ENCODE peak calls at places on chromosomes 3 and 15, in six cellular contexts. One of them, this sample, is unnamed.

GRCh38 chr3:102181202-102181920 is 253.5 kb upstream of the ZPLD1 start:
- DNase-seq in GM12865: no peak
- DNase-seq in tibial artery: no peak
- DNase-seq in foreskin fibroblast: peak
- DNase-seq in lower lobe of right lung: no peak
- DNase-seq in Peyer's patch: no peak
- DNase-seq in this sample: no peak

GRCh38 chr15:25679492-25679891 is 183.6 kb downstream of the ATP10A start:
- DNase-seq in GM12865: no peak
- DNase-seq in tibial artery: no peak
- DNase-seq in foreskin fibroblast: no peak
- DNase-seq in lower lobe of right lung: no peak
- DNase-seq in Peyer's patch: no peak
- DNase-seq in this sample: no peak

GRCh38 chr15:77144028-77144427 is 73.1 kb upstream of the TSPAN3 start:
- DNase-seq in GM12865: no peak
- DNase-seq in tibial artery: no peak
- DNase-seq in foreskin fibroblast: peak
- DNase-seq in lower lobe of right lung: no peak
- DNase-seq in Peyer's patch: no peak
- DNase-seq in this sample: no peak

GRCh38 chr15:83205725-83206324 is 1.8 kb downstream of the HDGFL3 start:
- DNase-seq in GM12865: peak
- DNase-seq in tibial artery: no peak
- DNase-seq in foreskin fibroblast: peak
- DNase-seq in lower lobe of right lung: no peak
- DNase-seq in Peyer's patch: no peak
- DNase-seq in this sample: no peak

GRCh38 chr3:56801151-56801596 is 575 bp downstream of the ARHGEF3 start:
- DNase-seq in GM12865: peak
- DNase-seq in tibial artery: no peak
- DNase-seq in foreskin fibroblast: peak
- DNase-seq in lower lobe of right lung: no peak
- DNase-seq in Peyer's patch: peak
- DNase-seq in this sample: no peak

GRCh38 chr3:4898454-4899313 is 80.6 kb upstream of the BHLHE40 start:
- DNase-seq in GM12865: peak
- DNase-seq in tibial artery: no peak
- DNase-seq in foreskin fibroblast: no peak
- DNase-seq in lower lobe of right lung: no peak
- DNase-seq in Peyer's patch: no peak
- DNase-seq in this sample: no peak

GRCh38 chr3:8499181-8499611 is 2.4 kb upstream of the LMCD1 start:
- DNase-seq in GM12865: no peak
- DNase-seq in tibial artery: no peak
- DNase-seq in foreskin fibroblast: no peak
- DNase-seq in lower lobe of right lung: no peak
- DNase-seq in Peyer's patch: no peak
- DNase-seq in this sample: no peak

GRCh38 chr3:186989429-186989828 is 59.1 kb downstream of the ST6GAL1 start:
- DNase-seq in GM12865: no peak
- DNase-seq in tibial artery: no peak
- DNase-seq in foreskin fibroblast: no peak
- DNase-seq in lower lobe of right lung: no peak
- DNase-seq in Peyer's patch: no peak
- DNase-seq in this sample: no peak

GRCh38 chr15:56936929-56937328 is 18.5 kb downstream of the TCF12 start:
- DNase-seq in GM12865: no peak
- DNase-seq in tibial artery: no peak
- DNase-seq in foreskin fibroblast: no peak
- DNase-seq in lower lobe of right lung: no peak
- DNase-seq in Peyer's patch: no peak
- DNase-seq in this sample: no peak

GRCh38 chr3:12336099-12336498 is 47.2 kb downstream of the PPARG start:
- DNase-seq in GM12865: no peak
- DNase-seq in tibial artery: no peak
- DNase-seq in foreskin fibroblast: no peak
- DNase-seq in lower lobe of right lung: no peak
- DNase-seq in Peyer's patch: no peak
- DNase-seq in this sample: no peak

GRCh38 chr3:29338981-29339833 is 58.3 kb downstream of the RBMS3 start:
- DNase-seq in GM12865: no peak
- DNase-seq in tibial artery: no peak
- DNase-seq in foreskin fibroblast: no peak
- DNase-seq in lower lobe of right lung: no peak
- DNase-seq in Peyer's patch: no peak
- DNase-seq in this sample: no peak

GRCh38 chr3:177676947-177677587 is 479.8 kb upstream of the TBL1XR1 start:
- DNase-seq in GM12865: no peak
- DNase-seq in tibial artery: no peak
- DNase-seq in foreskin fibroblast: no peak
- DNase-seq in lower lobe of right lung: no peak
- DNase-seq in Peyer's patch: no peak
- DNase-seq in this sample: no peak

GRCh38 chr3:156787926-156788663 is 38.1 kb upstream of the LEKR1 start:
- DNase-seq in GM12865: peak
- DNase-seq in tibial artery: no peak
- DNase-seq in foreskin fibroblast: peak
- DNase-seq in lower lobe of right lung: no peak
- DNase-seq in Peyer's patch: no peak
- DNase-seq in this sample: no peak

GRCh38 chr3:54228806-54229205 is 106.5 kb downstream of the CACNA2D3 start:
- DNase-seq in GM12865: no peak
- DNase-seq in tibial artery: no peak
- DNase-seq in foreskin fibroblast: no peak
- DNase-seq in lower lobe of right lung: no peak
- DNase-seq in Peyer's patch: no peak
- DNase-seq in this sample: no peak

GRCh38 chr15:40240619-40241304 is 1.9 kb downstream of the PAK6 start:
- DNase-seq in GM12865: no peak
- DNase-seq in tibial artery: no peak
- DNase-seq in foreskin fibroblast: no peak
- DNase-seq in lower lobe of right lung: no peak
- DNase-seq in Peyer's patch: peak
- DNase-seq in this sample: no peak

GRCh38 chr15:38941399-38941953 is 376.9 kb upstream of the RASGRP1 start:
- DNase-seq in GM12865: no peak
- DNase-seq in tibial artery: peak
- DNase-seq in foreskin fibroblast: peak
- DNase-seq in lower lobe of right lung: no peak
- DNase-seq in Peyer's patch: no peak
- DNase-seq in this sample: no peak

GRCh38 chr3:148214695-148215094 is 483.0 kb upstream of the AGTR1 start:
- DNase-seq in GM12865: no peak
- DNase-seq in tibial artery: no peak
- DNase-seq in foreskin fibroblast: peak
- DNase-seq in lower lobe of right lung: no peak
- DNase-seq in Peyer's patch: no peak
- DNase-seq in this sample: no peak

GRCh38 chr3:45670995-45671394 is 18.2 kb upstream of the SACM1L start:
- DNase-seq in GM12865: no peak
- DNase-seq in tibial artery: peak
- DNase-seq in foreskin fibroblast: peak
- DNase-seq in lower lobe of right lung: no peak
- DNase-seq in Peyer's patch: no peak
- DNase-seq in this sample: no peak

GRCh38 chr3:20040476-20041196 is 390 bp downstream of the KAT2B start:
- DNase-seq in GM12865: peak
- DNase-seq in tibial artery: peak
- DNase-seq in foreskin fibroblast: peak
- DNase-seq in lower lobe of right lung: peak
- DNase-seq in Peyer's patch: peak
- DNase-seq in this sample: peak

GRCh38 chr15:74135041-74135565 is 4.7 kb downstream of the ISLR2 start:
- DNase-seq in GM12865: no peak
- DNase-seq in tibial artery: no peak
- DNase-seq in foreskin fibroblast: no peak
- DNase-seq in lower lobe of right lung: no peak
- DNase-seq in Peyer's patch: no peak
- DNase-seq in this sample: no peak

GRCh38 chr15:84826369-84826823 is 9.2 kb downstream of the ALPK3 start:
- DNase-seq in GM12865: peak
- DNase-seq in tibial artery: peak
- DNase-seq in foreskin fibroblast: no peak
- DNase-seq in lower lobe of right lung: no peak
- DNase-seq in Peyer's patch: no peak
- DNase-seq in this sample: no peak

GRCh38 chr3:128555098-128555825 is 62.3 kb upstream of the GATA2 start:
- DNase-seq in GM12865: no peak
- DNase-seq in tibial artery: peak
- DNase-seq in foreskin fibroblast: no peak
- DNase-seq in lower lobe of right lung: peak
- DNase-seq in Peyer's patch: no peak
- DNase-seq in this sample: peak

GRCh38 chr15:100734606-100735005 is 132.2 kb downstream of the ASB7 start:
- DNase-seq in GM12865: no peak
- DNase-seq in tibial artery: no peak
- DNase-seq in foreskin fibroblast: no peak
- DNase-seq in lower lobe of right lung: no peak
- DNase-seq in Peyer's patch: no peak
- DNase-seq in this sample: no peak

GRCh38 chr3:128466840-128467541 is at the start of gene DNAJB8:
- DNase-seq in GM12865: no peak
- DNase-seq in tibial artery: no peak
- DNase-seq in foreskin fibroblast: no peak
- DNase-seq in lower lobe of right lung: no peak
- DNase-seq in Peyer's patch: no peak
- DNase-seq in this sample: no peak

GRCh38 chr15:32834156-32834555 is 116.4 kb downstream of the GREM1 start:
- DNase-seq in GM12865: peak
- DNase-seq in tibial artery: no peak
- DNase-seq in foreskin fibroblast: no peak
- DNase-seq in lower lobe of right lung: no peak
- DNase-seq in Peyer's patch: no peak
- DNase-seq in this sample: no peak

GRCh38 chr15:99424978-99425665 is 140.7 kb upstream of the MEF2A start:
- DNase-seq in GM12865: peak
- DNase-seq in tibial artery: peak
- DNase-seq in foreskin fibroblast: peak
- DNase-seq in lower lobe of right lung: no peak
- DNase-seq in Peyer's patch: no peak
- DNase-seq in this sample: peak

GRCh38 chr15:28107894-28108255 is 8.8 kb upstream of the OCA2 start:
- DNase-seq in GM12865: no peak
- DNase-seq in tibial artery: no peak
- DNase-seq in foreskin fibroblast: peak
- DNase-seq in lower lobe of right lung: no peak
- DNase-seq in Peyer's patch: no peak
- DNase-seq in this sample: peak

GRCh38 chr15:26087881-26088280 is 224.8 kb upstream of the ATP10A start:
- DNase-seq in GM12865: no peak
- DNase-seq in tibial artery: no peak
- DNase-seq in foreskin fibroblast: no peak
- DNase-seq in lower lobe of right lung: no peak
- DNase-seq in Peyer's patch: no peak
- DNase-seq in this sample: no peak

GRCh38 chr15:65008989-65009388 is 19.3 kb upstream of the SPG21 start:
- DNase-seq in GM12865: peak
- DNase-seq in tibial artery: no peak
- DNase-seq in foreskin fibroblast: peak
- DNase-seq in lower lobe of right lung: no peak
- DNase-seq in Peyer's patch: no peak
- DNase-seq in this sample: no peak
- TF ChIP-seq CTCF in GM12865: no peak
- TF ChIP-seq CTCF in tibial artery: no peak
- TF ChIP-seq CTCF in foreskin fibroblast: peak
- TF ChIP-seq CTCF in lower lobe of right lung: no peak
- TF ChIP-seq CTCF in Peyer's patch: no peak
- TF ChIP-seq CTCF in this sample: no peak

DNA sequence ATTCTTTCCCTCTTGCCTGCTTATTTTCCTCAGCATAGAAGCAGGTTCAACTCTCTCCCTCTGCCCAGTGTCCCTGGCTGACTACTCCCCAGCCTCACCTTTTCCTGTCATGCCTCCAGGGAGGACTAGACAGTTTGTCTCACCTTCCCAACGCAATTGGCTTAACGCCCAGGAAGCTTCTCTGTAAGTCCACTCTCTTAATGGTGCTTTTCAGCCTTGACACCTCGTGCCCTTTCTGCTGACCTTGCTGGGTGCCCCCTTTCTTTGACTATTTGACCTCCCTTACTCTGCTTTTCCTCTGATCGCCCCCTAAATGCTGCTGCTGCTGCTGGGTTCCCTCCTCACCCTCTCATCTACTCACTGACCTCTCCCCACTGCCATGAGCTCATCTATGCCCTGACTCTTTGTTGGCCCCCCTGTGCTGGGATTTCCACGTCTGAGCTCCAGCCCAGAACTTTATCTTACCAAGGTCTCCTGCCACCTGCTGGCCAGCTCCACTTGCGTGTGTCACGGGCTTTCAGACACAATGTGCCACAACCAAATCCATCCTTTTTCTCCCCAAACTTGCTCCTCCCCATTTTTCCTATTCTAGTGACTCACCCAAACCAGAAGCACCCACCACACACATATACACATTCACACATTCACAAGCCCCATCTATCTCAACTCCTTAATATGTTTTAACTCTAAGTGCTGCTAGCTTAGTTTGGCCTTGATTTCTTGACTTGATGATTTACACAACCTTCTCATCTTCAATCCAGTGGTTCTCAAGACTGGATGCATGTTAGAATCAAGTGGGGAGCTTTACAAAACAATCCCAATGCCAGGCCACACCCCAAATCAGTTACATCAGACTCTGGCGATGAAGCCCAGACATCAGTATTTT is 16.6 kb downstream of the EPB42 start:
- DNase-seq in GM12865: peak
- DNase-seq in tibial artery: peak
- DNase-seq in foreskin fibroblast: peak
- DNase-seq in lower lobe of right lung: no peak
- DNase-seq in Peyer's patch: peak
- DNase-seq in this sample: no peak
- TF ChIP-seq CTCF in GM12865: peak
- TF ChIP-seq CTCF in tibial artery: peak
- TF ChIP-seq CTCF in foreskin fibroblast: peak
- TF ChIP-seq CTCF in lower lobe of right lung: peak
- TF ChIP-seq CTCF in Peyer's patch: peak
- TF ChIP-seq CTCF in this sample: peak

GRCh38 chr3:74353039-74353438 is 261.4 kb downstream of the CNTN3 start:
- DNase-seq in GM12865: no peak
- DNase-seq in tibial artery: no peak
- DNase-seq in foreskin fibroblast: no peak
- DNase-seq in lower lobe of right lung: no peak
- DNase-seq in Peyer's patch: no peak
- DNase-seq in this sample: no peak
- TF ChIP-seq CTCF in GM12865: no peak
- TF ChIP-seq CTCF in tibial artery: no peak
- TF ChIP-seq CTCF in foreskin fibroblast: no peak
- TF ChIP-seq CTCF in lower lobe of right lung: no peak
- TF ChIP-seq CTCF in Peyer's patch: no peak
- TF ChIP-seq CTCF in this sample: no peak

DNA sequence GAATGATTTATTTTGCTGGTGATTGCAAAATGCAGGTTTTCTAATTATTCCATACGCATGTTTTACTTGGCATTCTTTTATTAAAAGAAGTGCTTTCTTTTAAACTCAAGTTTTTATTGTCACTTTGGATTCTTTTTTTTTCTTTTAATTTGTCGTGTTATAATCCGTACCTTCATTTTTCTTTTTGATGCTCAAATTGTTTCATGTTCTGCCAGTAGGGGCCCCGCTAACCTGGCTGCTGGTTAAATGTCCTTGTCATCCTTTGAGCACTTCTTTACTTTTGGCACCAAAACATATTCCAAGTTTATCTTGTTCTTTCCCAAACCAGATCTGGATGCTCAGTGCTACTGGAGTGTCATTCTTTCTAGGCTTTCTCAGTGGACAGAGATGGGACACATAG is 31.6 kb downstream of the MED12L start:
- DNase-seq in GM12865: no peak
- DNase-seq in tibial artery: no peak
- DNase-seq in foreskin fibroblast: no peak
- DNase-seq in lower lobe of right lung: no peak
- DNase-seq in Peyer's patch: no peak
- DNase-seq in this sample: no peak
- TF ChIP-seq CTCF in GM12865: no peak
- TF ChIP-seq CTCF in tibial artery: no peak
- TF ChIP-seq CTCF in foreskin fibroblast: no peak
- TF ChIP-seq CTCF in lower lobe of right lung: no peak
- TF ChIP-seq CTCF in Peyer's patch: no peak
- TF ChIP-seq CTCF in this sample: no peak

This sample was measured in heart left ventricle.